ENCODE peak calls at places on chromosomes 6 and 20, in seven cellular contexts. One of them, this sample, is unnamed.

GRCh38 chr6:125930810-125931418 is 25.7 kb upstream of the HINT3 start:
- DNase-seq in ovary: no peak
- DNase-seq in heart left ventricle: no peak
- DNase-seq in upper lobe of left lung: no peak
- DNase-seq in HCT116: no peak
- DNase-seq in transverse colon: no peak
- DNase-seq in body of pancreas: no peak
- DNase-seq in this sample: no peak

GRCh38 chr6:139925894-139926641 is 551.6 kb upstream of the CITED2 start:
- DNase-seq in body of pancreas: no peak
- DNase-seq in heart left ventricle: peak; percentile 20
- DNase-seq in HCT116: no peak
- DNase-seq in upper lobe of left lung: no peak
- DNase-seq in transverse colon: no peak
- DNase-seq in ovary: no peak
- DNase-seq in this sample: peak; percentile 54

GRCh38 chr6:93721386-93722048 is 302.2 kb upstream of the EPHA7 start:
- DNase-seq in upper lobe of left lung: no peak
- DNase-seq in transverse colon: no peak
- DNase-seq in ovary: no peak
- DNase-seq in HCT116: no peak
- DNase-seq in body of pancreas: no peak
- DNase-seq in heart left ventricle: no peak
- DNase-seq in this sample: no peak

GRCh38 chr20:17904027-17904426 is 64.6 kb downstream of the SNX5 start:
- DNase-seq in ovary: no peak
- DNase-seq in heart left ventricle: no peak
- DNase-seq in transverse colon: no peak
- DNase-seq in upper lobe of left lung: no peak
- DNase-seq in body of pancreas: no peak
- DNase-seq in HCT116: no peak
- DNase-seq in this sample: no peak

GRCh38 chr20:15922556-15922955 is 650.7 kb downstream of the KIF16B start:
- DNase-seq in ovary: no peak
- DNase-seq in transverse colon: no peak
- DNase-seq in HCT116: no peak
- DNase-seq in upper lobe of left lung: no peak
- DNase-seq in heart left ventricle: no peak
- DNase-seq in body of pancreas: no peak
- DNase-seq in this sample: no peak

GRCh38 chr6:37310980-37311379 is 42.8 kb upstream of the RNF8 start:
- DNase-seq in body of pancreas: no peak
- DNase-seq in transverse colon: no peak
- DNase-seq in ovary: no peak
- DNase-seq in HCT116: no peak
- DNase-seq in heart left ventricle: no peak
- DNase-seq in upper lobe of left lung: no peak
- DNase-seq in this sample: no peak

GRCh38 chr6:137874204-137875001 is 7.3 kb downstream of the TNFAIP3 start:
- DNase-seq in transverse colon: peak; percentile 40
- DNase-seq in upper lobe of left lung: no peak
- DNase-seq in ovary: no peak
- DNase-seq in heart left ventricle: no peak
- DNase-seq in HCT116: no peak
- DNase-seq in body of pancreas: no peak
- DNase-seq in this sample: peak; percentile 75

GRCh38 chr20:10634190-10634589 is 39.6 kb downstream of the JAG1 start:
- DNase-seq in ovary: no peak
- DNase-seq in upper lobe of left lung: no peak
- DNase-seq in transverse colon: no peak
- DNase-seq in HCT116: no peak
- DNase-seq in body of pancreas: no peak
- DNase-seq in heart left ventricle: no peak
- DNase-seq in this sample: no peak

GRCh38 chr20:18532626-18533025 is 24.9 kb downstream of the SEC23B start:
- DNase-seq in ovary: no peak
- DNase-seq in HCT116: no peak
- DNase-seq in heart left ventricle: no peak
- DNase-seq in body of pancreas: no peak
- DNase-seq in transverse colon: no peak
- DNase-seq in upper lobe of left lung: no peak
- DNase-seq in this sample: no peak

GRCh38 chr6:135360222-135360621 is 137.3 kb downstream of the AHI1 start:
- DNase-seq in ovary: no peak
- DNase-seq in upper lobe of left lung: no peak
- DNase-seq in HCT116: no peak
- DNase-seq in heart left ventricle: no peak
- DNase-seq in transverse colon: no peak
- DNase-seq in body of pancreas: no peak
- DNase-seq in this sample: no peak

GRCh38 chr6:97702226-97702625 is 419.2 kb upstream of the MMS22L start:
- DNase-seq in HCT116: no peak
- DNase-seq in upper lobe of left lung: no peak
- DNase-seq in body of pancreas: no peak
- DNase-seq in transverse colon: no peak
- DNase-seq in ovary: no peak
- DNase-seq in heart left ventricle: no peak
- DNase-seq in this sample: no peak

GRCh38 chr6:122878809-122879208 is 89.8 kb downstream of the SMPDL3A start:
- DNase-seq in ovary: no peak
- DNase-seq in HCT116: no peak
- DNase-seq in body of pancreas: no peak
- DNase-seq in transverse colon: no peak
- DNase-seq in upper lobe of left lung: no peak
- DNase-seq in heart left ventricle: no peak
- DNase-seq in this sample: no peak

GRCh38 chr6:107653861-107654394 is 164.0 kb downstream of the SOBP start:
- DNase-seq in ovary: no peak
- DNase-seq in HCT116: no peak
- DNase-seq in upper lobe of left lung: no peak
- DNase-seq in transverse colon: no peak
- DNase-seq in body of pancreas: no peak
- DNase-seq in heart left ventricle: no peak
- DNase-seq in this sample: no peak

GRCh38 chr6:75546401-75546800 is 52.8 kb upstream of the FILIP1 start:
- DNase-seq in heart left ventricle: no peak
- DNase-seq in body of pancreas: no peak
- DNase-seq in upper lobe of left lung: no peak
- DNase-seq in HCT116: no peak
- DNase-seq in transverse colon: no peak
- DNase-seq in ovary: no peak
- DNase-seq in this sample: no peak

GRCh38 chr6:119076173-119076965 is 2.1 kb downstream of the FAM184A start:
- DNase-seq in transverse colon: no peak
- DNase-seq in upper lobe of left lung: no peak
- DNase-seq in HCT116: no peak
- DNase-seq in heart left ventricle: no peak
- DNase-seq in body of pancreas: no peak
- DNase-seq in ovary: no peak
- DNase-seq in this sample: no peak

GRCh38 chr6:26358511-26358981 is 6.5 kb upstream of the BTN3A2 start:
- DNase-seq in upper lobe of left lung: no peak
- DNase-seq in transverse colon: no peak
- DNase-seq in ovary: no peak
- DNase-seq in body of pancreas: no peak
- DNase-seq in HCT116: no peak
- DNase-seq in heart left ventricle: no peak
- DNase-seq in this sample: no peak

GRCh38 chr6:63904844-63905243 is 269.2 kb downstream of the PHF3 start:
- DNase-seq in HCT116: no peak
- DNase-seq in body of pancreas: no peak
- DNase-seq in ovary: no peak
- DNase-seq in heart left ventricle: no peak
- DNase-seq in transverse colon: no peak
- DNase-seq in upper lobe of left lung: no peak
- DNase-seq in this sample: no peak

GRCh38 chr6:157343732-157344131 is 20.4 kb upstream of the TMEM242 start:
- DNase-seq in body of pancreas: no peak
- DNase-seq in HCT116: no peak
- DNase-seq in heart left ventricle: no peak
- DNase-seq in transverse colon: no peak
- DNase-seq in ovary: no peak
- DNase-seq in upper lobe of left lung: no peak
- DNase-seq in this sample: no peak

GRCh38 chr6:154537942-154538341 is 27.5 kb upstream of the CNKSR3 start:
- DNase-seq in heart left ventricle: no peak
- DNase-seq in transverse colon: no peak
- DNase-seq in body of pancreas: no peak
- DNase-seq in ovary: no peak
- DNase-seq in upper lobe of left lung: no peak
- DNase-seq in HCT116: no peak
- DNase-seq in this sample: no peak

GRCh38 chr6:157518399-157519250 is 137.6 kb downstream of the ZDHHC14 start:
- DNase-seq in HCT116: peak; percentile 44
- DNase-seq in heart left ventricle: peak; percentile 33
- DNase-seq in body of pancreas: no peak
- DNase-seq in ovary: peak; percentile 52
- DNase-seq in upper lobe of left lung: peak; percentile 33
- DNase-seq in transverse colon: no peak
- DNase-seq in this sample: no peak

GRCh38 chr6:166529571-166529970 is 56.9 kb downstream of the RAMACL start:
- DNase-seq in upper lobe of left lung: no peak
- DNase-seq in body of pancreas: no peak
- DNase-seq in ovary: no peak
- DNase-seq in transverse colon: no peak
- DNase-seq in HCT116: no peak
- DNase-seq in heart left ventricle: no peak
- DNase-seq in this sample: no peak

GRCh38 chr20:45044084-45044573 is 56.8 kb downstream of the KCNS1 start:
- DNase-seq in HCT116: peak; percentile 57
- DNase-seq in heart left ventricle: peak; percentile 19
- DNase-seq in upper lobe of left lung: no peak
- DNase-seq in ovary: no peak
- DNase-seq in body of pancreas: peak; percentile 27
- DNase-seq in transverse colon: peak; percentile 15
- DNase-seq in this sample: no peak

GRCh38 chr6:46184114-46184513 is 13.3 kb upstream of the ENPP5 start:
- DNase-seq in transverse colon: no peak
- DNase-seq in heart left ventricle: no peak
- DNase-seq in ovary: no peak
- DNase-seq in body of pancreas: no peak
- DNase-seq in HCT116: no peak
- DNase-seq in upper lobe of left lung: no peak
- DNase-seq in this sample: no peak

GRCh38 chr6:137933696-137934095 is 66.6 kb downstream of the TNFAIP3 start:
- DNase-seq in HCT116: no peak
- DNase-seq in transverse colon: no peak
- DNase-seq in upper lobe of left lung: no peak
- DNase-seq in heart left ventricle: peak; percentile 13
- DNase-seq in body of pancreas: peak; percentile 45
- DNase-seq in ovary: peak; percentile 26
- DNase-seq in this sample: no peak

GRCh38 chr6:21128601-21129000 is 464.9 kb upstream of the SOX4 start:
- DNase-seq in body of pancreas: no peak
- DNase-seq in transverse colon: no peak
- DNase-seq in heart left ventricle: no peak
- DNase-seq in HCT116: no peak
- DNase-seq in ovary: no peak
- DNase-seq in upper lobe of left lung: no peak
- DNase-seq in this sample: no peak

GRCh38 chr20:45313943-45314342 is 5.8 kb upstream of the MATN4 start:
- DNase-seq in HCT116: no peak
- DNase-seq in transverse colon: no peak
- DNase-seq in heart left ventricle: no peak
- DNase-seq in upper lobe of left lung: no peak
- DNase-seq in body of pancreas: peak; percentile 15
- DNase-seq in ovary: no peak
- DNase-seq in this sample: peak; percentile 32

GRCh38 chr6:110140650-110141049 is 38.8 kb downstream of the WASF1 start:
- DNase-seq in HCT116: peak; percentile 52
- DNase-seq in upper lobe of left lung: no peak
- DNase-seq in transverse colon: no peak
- DNase-seq in ovary: no peak
- DNase-seq in body of pancreas: no peak
- DNase-seq in heart left ventricle: no peak
- DNase-seq in this sample: no peak

GRCh38 chr20:36472656-36473071 is 68.7 kb upstream of the MYL9 start:
- DNase-seq in body of pancreas: peak; percentile 56
- DNase-seq in transverse colon: peak; percentile 82
- DNase-seq in upper lobe of left lung: no peak
- DNase-seq in heart left ventricle: peak; percentile 44
- DNase-seq in HCT116: peak; percentile 52
- DNase-seq in ovary: peak; percentile 48
- DNase-seq in this sample: peak; percentile 80

GRCh38 chr6:137923866-137924616 is 57.0 kb downstream of the TNFAIP3 start:
- DNase-seq in heart left ventricle: no peak
- DNase-seq in body of pancreas: no peak
- DNase-seq in ovary: no peak
- DNase-seq in transverse colon: no peak
- DNase-seq in HCT116: no peak
- DNase-seq in upper lobe of left lung: no peak
- DNase-seq in this sample: no peak

DNA sequence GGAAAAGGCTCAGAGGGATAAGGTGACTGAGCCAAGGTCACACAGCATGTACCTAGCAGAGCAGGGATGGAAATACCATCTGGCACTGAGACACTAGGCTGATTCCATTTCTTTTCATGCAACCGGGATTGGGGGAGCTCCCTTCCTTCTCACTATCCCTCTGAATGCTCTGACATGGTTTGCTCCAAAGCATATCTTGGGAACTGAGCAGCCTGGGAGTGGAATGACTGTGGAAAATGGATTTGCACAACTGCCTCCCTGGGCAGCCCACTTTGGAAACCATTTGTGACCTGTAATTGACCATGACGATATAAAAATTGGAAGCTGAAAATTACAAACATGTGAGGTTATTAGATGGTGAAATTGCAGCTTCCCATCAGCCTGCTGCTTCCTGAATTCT is 309.0 kb upstream of the CHD6 start:
- DNase-seq in transverse colon: no peak
- DNase-seq in HCT116: no peak
- DNase-seq in body of pancreas: no peak
- DNase-seq in ovary: no peak
- DNase-seq in heart left ventricle: no peak
- DNase-seq in upper lobe of left lung: no peak
- DNase-seq in this sample: no peak
- H3K27ac ChIP-seq in transverse colon: no peak overlapping the region
- H3K27ac ChIP-seq in HCT116: no peak overlapping the region
- H3K27ac ChIP-seq in body of pancreas: no peak overlapping the region
- H3K27ac ChIP-seq in ovary: no peak overlapping the region
- H3K27ac ChIP-seq in heart left ventricle: no peak overlapping the region
- H3K27ac ChIP-seq in upper lobe of left lung: no peak overlapping the region
- H3K27ac ChIP-seq in this sample: no peak overlapping the region

GRCh38 chr6:45086685-45087084 is 241.4 kb upstream of the RUNX2 start:
- DNase-seq in HCT116: no peak
- DNase-seq in body of pancreas: no peak
- DNase-seq in transverse colon: no peak
- DNase-seq in ovary: no peak
- DNase-seq in heart left ventricle: no peak
- DNase-seq in upper lobe of left lung: no peak
- DNase-seq in this sample: no peak
- TF ChIP-seq CTCF in HCT116: no peak
- TF ChIP-seq CTCF in body of pancreas: no peak
- TF ChIP-seq CTCF in transverse colon: no peak
- TF ChIP-seq CTCF in ovary: no peak
- TF ChIP-seq CTCF in heart left ventricle: no peak
- TF ChIP-seq CTCF in upper lobe of left lung: no peak
- TF ChIP-seq CTCF in this sample: no peak

GRCh38 chr6:158649289-158650143 is at the start of gene SYTL3:
- DNase-seq in upper lobe of left lung: no peak
- DNase-seq in body of pancreas: no peak
- DNase-seq in HCT116: no peak
- DNase-seq in ovary: no peak
- DNase-seq in transverse colon: peak; percentile 76
- DNase-seq in heart left ventricle: peak; percentile 47
- DNase-seq in this sample: peak; percentile 93
- TF ChIP-seq POLR2A in upper lobe of left lung: no peak
- TF ChIP-seq POLR2A in body of pancreas: peak; percentile 57
- TF ChIP-seq POLR2A in HCT116: no peak
- TF ChIP-seq POLR2A in ovary: no peak
- TF ChIP-seq POLR2A in transverse colon: peak; percentile 74
- TF ChIP-seq POLR2A in heart left ventricle: no peak
- TF ChIP-seq POLR2A in this sample: peak; percentile 62

GRCh38 chr20:5267092-5267491 is 49.7 kb downstream of the PROKR2 start:
- DNase-seq in HCT116: no peak
- DNase-seq in upper lobe of left lung: no peak
- DNase-seq in transverse colon: no peak
- DNase-seq in heart left ventricle: no peak
- DNase-seq in body of pancreas: no peak
- DNase-seq in ovary: no peak
- DNase-seq in this sample: no peak
- H3K27ac ChIP-seq in HCT116: no peak overlapping the region
- H3K27ac ChIP-seq in upper lobe of left lung: no peak overlapping the region
- H3K27ac ChIP-seq in transverse colon: no peak overlapping the region
- H3K27ac ChIP-seq in heart left ventricle: no peak overlapping the region
- H3K27ac ChIP-seq in body of pancreas: no peak overlapping the region
- H3K27ac ChIP-seq in ovary: no peak overlapping the region
- H3K27ac ChIP-seq in this sample: no peak overlapping the region

This sample was measured in Peyer's patch.